ENCODE peak calls at places on chromosomes 12 and 14, in six cellular contexts. A, Y, J, C, Z and R are unnamed samples.

GRCh38 chr12:89840162-89840922 is 131.7 kb upstream of the ATP2B1 start:
- DNase-seq in A (no peak), Y (no peak), J (no peak), C (no peak), Z (no peak), R (peak; percentile 37)

GRCh38 chr14:38808734-38809455 is 294.1 kb downstream of the SEC23A start:
- DNase-seq in A (no peak), Y (no peak), J (no peak), C (peak; percentile 24), Z (no peak), R (no peak)

GRCh38 chr14:106459971-106460730 is 933.8 kb downstream of the TMEM121 start:
- DNase-seq in A (no peak), Y (peak; percentile 58), J (peak; percentile 28), C (peak; percentile 13), Z (no peak), R (no peak)

GRCh38 chr14:91586451-91586850 is 76.3 kb upstream of the PPP4R3A start:
- DNase-seq in A (no peak), Y (no peak), J (no peak), C (no peak), Z (no peak), R (no peak)

GRCh38 chr14:96762650-96763049 is 34.5 kb upstream of the VRK1 start:
- DNase-seq in A (no peak), Y (peak; percentile 42), J (no peak), C (peak; percentile 71), Z (no peak), R (peak; percentile 16)

GRCh38 chr14:88559852-88560251 is 3.0 kb upstream of the ZC3H14 start:
- DNase-seq in A (no peak), Y (no peak), J (no peak), C (peak; percentile 49), Z (no peak), R (peak; percentile 76)

GRCh38 chr12:129753596-129753995 is 150.2 kb downstream of the TMEM132D start:
- DNase-seq in A (no peak), Y (no peak), J (no peak), C (no peak), Z (no peak), R (peak; percentile 35)

GRCh38 chr12:1108276-1108675 is 117.3 kb downstream of the ERC1 start:
- DNase-seq in A (no peak), Y (no peak), J (no peak), C (no peak), Z (no peak), R (no peak)

GRCh38 chr12:5022465-5023061 is 21.1 kb upstream of the KCNA5 start:
- DNase-seq in A (no peak), Y (peak; percentile 30), J (peak; percentile 26), C (peak; percentile 65), Z (no peak), R (peak; percentile 37)

GRCh38 chr12:16605666-16606116 is 271 bp downstream of the LMO3 start:
- DNase-seq in A (peak; percentile 66), Y (no peak), J (no peak), C (no peak), Z (no peak), R (peak; percentile 11)

DNA sequence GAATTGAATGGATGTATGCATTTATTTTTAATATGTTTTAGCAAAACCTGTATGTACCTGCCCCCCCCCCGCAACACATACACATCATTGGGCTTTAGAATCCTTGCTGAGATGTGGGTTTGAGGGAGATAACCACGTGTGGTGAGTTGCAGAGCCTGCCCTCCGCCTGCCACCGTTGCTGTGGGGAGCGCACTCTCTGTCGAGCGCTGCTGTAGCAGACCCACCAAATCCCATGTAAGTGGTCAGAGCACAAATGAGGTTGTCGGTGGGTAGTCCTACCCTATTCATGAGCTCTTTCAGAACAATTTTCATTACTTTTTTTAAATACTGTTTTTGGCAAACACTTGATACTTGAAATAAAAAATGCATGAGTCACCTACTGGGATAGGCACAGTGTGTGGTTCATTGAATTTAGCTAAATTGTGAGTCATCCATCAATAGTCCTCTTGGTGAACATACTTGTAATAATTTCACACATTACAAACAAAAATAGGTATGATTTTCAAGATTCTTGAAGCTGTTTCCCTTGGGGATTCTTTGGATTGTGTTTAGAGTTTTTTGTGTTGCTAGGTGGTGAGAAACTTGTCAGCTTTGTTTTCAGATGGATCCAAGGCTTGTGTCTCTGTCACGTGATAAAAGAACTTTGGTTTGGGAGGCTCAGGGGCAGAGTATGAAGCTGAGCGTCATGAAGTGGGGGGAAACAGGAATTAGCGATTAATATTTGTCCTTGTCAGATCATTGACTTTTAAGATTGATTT is 107.6 kb downstream of the PTCSC3 start:
- DNase-seq in A (no peak), Y (no peak), J (no peak), C (no peak), Z (no peak), R (peak; percentile 84)
- H3K4me3 ChIP-seq in A (no peak overlapping the region), Y (no peak overlapping the region), J (no peak overlapping the region), C (no peak overlapping the region), Z (no peak overlapping the region), R (no peak overlapping the region)

GRCh38 chr14:105198588-105198987 is 17.5 kb upstream of the NUDT14 start:
- DNase-seq in A (no peak), Y (no peak), J (no peak), C (no peak), Z (no peak), R (no peak)
- TF ChIP-seq CTCF in A (no peak), Y (peak; percentile 25), J (no peak), C (no peak), Z (no peak), R (no peak)

GRCh38 chr12:33589609-33590114 is 150.0 kb upstream of the SYT10 start:
- DNase-seq in A (no peak), Y (no peak), J (no peak), C (no peak), Z (no peak), R (no peak)

GRCh38 chr12:33593753-33594152 is 154.1 kb upstream of the SYT10 start:
- DNase-seq in A (no peak), Y (no peak), J (no peak), C (no peak), Z (no peak), R (no peak)

GRCh38 chr12:33586576-33586975 is 147.0 kb upstream of the SYT10 start:
- DNase-seq in A (no peak), Y (no peak), J (no peak), C (no peak), Z (no peak), R (no peak)

GRCh38 chr12:33588725-33589405 is 149.2 kb upstream of the SYT10 start:
- DNase-seq in A (no peak), Y (no peak), J (no peak), C (no peak), Z (no peak), R (no peak)

GRCh38 chr12:33588082-33588712 is 148.6 kb upstream of the SYT10 start:
- DNase-seq in A (no peak), Y (no peak), J (no peak), C (peak; percentile 6), Z (no peak), R (peak; percentile 6)
- H3K4me3 ChIP-seq in A (no peak overlapping the region), Y (no peak overlapping the region), J (no peak overlapping the region), C (no peak overlapping the region), Z (no peak overlapping the region), R (no peak overlapping the region)

DNA sequence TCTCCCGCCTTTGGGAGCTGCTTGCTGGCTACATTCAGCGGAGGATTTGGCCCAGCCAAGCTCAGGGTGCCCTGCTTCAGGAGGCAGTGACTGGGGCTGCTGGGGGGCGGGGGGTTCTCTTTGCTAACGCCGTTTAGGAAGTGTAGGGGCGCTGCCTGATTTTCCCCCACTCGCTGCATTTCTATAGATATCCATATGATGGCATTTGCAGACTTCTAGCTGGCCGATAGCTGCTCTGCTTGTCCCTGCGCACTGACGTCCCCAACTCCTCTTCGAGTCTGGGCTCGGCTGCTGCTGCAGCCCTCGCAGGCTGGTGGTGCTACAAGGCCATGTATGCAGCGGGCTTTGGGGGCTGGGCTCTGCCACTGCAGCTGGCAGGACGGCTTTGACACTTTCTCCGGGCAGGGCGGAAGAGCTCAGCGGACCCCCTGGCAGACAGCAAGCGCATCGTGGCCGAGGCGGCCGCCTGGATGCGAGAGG is 3.1 kb downstream of the LRFN5 start:
- DNase-seq in A (peak; percentile 74), Y (peak; percentile 7), J (no peak), C (no peak), Z (peak; percentile 38), R (peak; percentile 8)
- TF ChIP-seq CTCF in A (no peak), Y (no peak), J (no peak), C (no peak), Z (no peak), R (no peak)

DNA sequence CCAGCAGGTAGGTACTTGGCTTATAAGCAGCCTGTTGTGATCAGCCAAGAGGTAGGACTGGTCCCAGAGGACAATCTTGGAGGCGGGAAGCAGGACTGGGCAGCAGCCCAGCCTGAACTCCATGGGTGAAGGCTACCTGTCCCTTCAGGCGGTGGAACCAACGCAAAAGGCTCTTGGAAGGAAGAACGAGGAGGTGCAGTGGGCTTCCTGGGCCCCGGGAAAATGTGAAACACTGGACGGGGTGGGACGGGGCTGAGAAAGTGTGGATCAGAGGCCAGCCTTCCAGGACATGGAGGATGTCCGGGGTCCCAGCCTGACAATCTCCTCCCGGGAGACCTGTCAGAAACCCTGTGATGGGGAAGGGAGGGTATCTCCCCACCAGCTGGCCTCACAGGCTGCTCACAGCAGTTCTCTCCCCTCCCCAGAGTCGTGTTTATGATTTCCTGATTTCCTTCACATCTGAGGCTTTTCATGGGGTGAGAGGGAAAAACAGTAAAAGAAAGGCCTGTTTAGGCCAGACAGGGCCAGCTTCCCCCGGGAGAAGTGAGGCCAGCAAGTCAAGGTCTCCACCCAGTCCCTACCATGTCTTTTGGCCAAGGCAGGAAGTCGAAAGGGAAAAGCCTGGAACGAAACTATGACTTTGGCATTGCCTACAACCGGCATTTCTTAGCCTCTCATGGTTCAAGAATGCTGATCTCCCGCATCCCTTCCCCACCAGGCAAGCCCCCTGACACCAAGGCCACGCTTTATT is 11.3 kb downstream of the CMKLR1 start:
- DNase-seq in A (no peak), Y (no peak), J (no peak), C (no peak), Z (peak; percentile 46), R (no peak)
- H3K4me3 ChIP-seq in A (no peak overlapping the region), Y (no peak overlapping the region), J (no peak overlapping the region), C (no peak overlapping the region), Z (no peak overlapping the region), R (no peak overlapping the region)

DNA sequence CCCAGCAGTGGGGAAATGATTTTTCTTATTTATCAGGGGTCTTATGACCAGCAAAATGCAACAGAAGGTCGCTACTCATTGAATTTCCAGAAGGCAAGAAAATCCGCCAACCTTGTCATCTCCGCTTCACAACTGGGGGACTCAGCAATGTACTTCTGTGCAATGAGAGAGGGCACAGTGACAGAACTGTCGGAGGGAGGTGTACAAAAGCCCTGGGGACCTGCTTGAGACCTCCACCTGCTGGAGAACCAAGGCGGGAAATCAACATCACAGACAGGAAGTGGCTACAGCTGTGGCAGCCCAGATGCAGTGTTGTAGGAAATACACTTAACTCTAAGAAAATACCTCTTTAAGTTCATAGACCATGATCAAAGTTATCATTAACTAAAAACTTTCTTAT is 250.9 kb upstream of the OR4E1 start:
- DNase-seq in A (no peak), Y (no peak), J (peak; percentile 83), C (peak; percentile 5), Z (no peak), R (no peak)
- TF ChIP-seq CTCF in A (no peak), Y (no peak), J (no peak), C (peak; percentile 37), Z (no peak), R (no peak)